ENCODE peak calls at places on chromosomes 4 and X, in eight cellular contexts. Q, V, P, J, D, C, Y and K are unnamed samples.

GRCh38 chrX:49041683-49042529 is 1.3 kb downstream of the TFE3 start:
- DNase-seq in J (peak), C (no peak), Q (peak), P (no peak), D (no peak), Y (no peak), V (peak), K (no peak)

GRCh38 chr4:161829631-161830030 is 334.2 kb downstream of the FSTL5 start:
- DNase-seq in Y (no peak), V (no peak), Q (no peak), D (no peak), J (no peak), P (no peak), C (no peak), K (no peak)

GRCh38 chr4:156598138-156598681 is 373.4 kb downstream of the PDGFC start:
- DNase-seq in Y (no peak), Q (no peak), P (no peak), C (no peak), V (no peak), D (no peak), J (peak), K (no peak)

GRCh38 chr4:99381588-99382175 is 29.1 kb upstream of the ADH1C start:
- DNase-seq in C (no peak), V (no peak), Q (no peak), D (no peak), P (no peak), Y (no peak), J (no peak), K (no peak)

GRCh38 chr4:79178770-79179169 is 147.1 kb downstream of the NAA11 start:
- DNase-seq in P (no peak), J (no peak), D (no peak), V (peak), Q (no peak), Y (no peak), C (no peak), K (no peak)

GRCh38 chr4:186881521-186882220 is 158.0 kb upstream of the FAT1 start:
- DNase-seq in V (no peak), C (no peak), J (peak), D (no peak), Q (no peak), Y (no peak), P (no peak), K (no peak)

GRCh38 chr4:174828845-174829701 is at the start of gene GLRA3:
- DNase-seq in C (peak), V (peak), J (no peak), Y (peak), D (peak), P (peak), Q (peak), K (no peak)

GRCh38 chrX:49039598-49040375 is 3.4 kb downstream of the TFE3 start:
- DNase-seq in V (peak), Q (peak), Y (peak), D (no peak), P (peak), C (no peak), J (peak), K (peak)

GRCh38 chrX:13533726-13534125 is 35.7 kb upstream of the EGFL6 start:
- DNase-seq in D (no peak), V (peak), J (peak), P (no peak), Q (peak), C (no peak), Y (no peak), K (no peak)

GRCh38 chrX:118197730-118198129 is 81.1 kb upstream of the KLHL13 start:
- DNase-seq in Y (no peak), P (no peak), Q (no peak), D (no peak), J (no peak), V (no peak), C (no peak), K (no peak)

GRCh38 chr4:31059753-31060522 is 339.8 kb downstream of the PCDH7 start:
- DNase-seq in D (no peak), V (no peak), C (no peak), Q (no peak), Y (no peak), J (peak), P (no peak), K (no peak)

GRCh38 chr4:112819729-112820128 is 182.8 kb downstream of the LARP7 start:
- DNase-seq in Y (no peak), D (no peak), P (no peak), C (no peak), Q (no peak), J (no peak), V (no peak), K (no peak)

GRCh38 chr4:129561886-129562285 is 465.9 kb downstream of the C4orf33 start:
- DNase-seq in J (no peak), P (no peak), C (no peak), Q (no peak), Y (no peak), V (no peak), D (no peak), K (no peak)

DNA sequence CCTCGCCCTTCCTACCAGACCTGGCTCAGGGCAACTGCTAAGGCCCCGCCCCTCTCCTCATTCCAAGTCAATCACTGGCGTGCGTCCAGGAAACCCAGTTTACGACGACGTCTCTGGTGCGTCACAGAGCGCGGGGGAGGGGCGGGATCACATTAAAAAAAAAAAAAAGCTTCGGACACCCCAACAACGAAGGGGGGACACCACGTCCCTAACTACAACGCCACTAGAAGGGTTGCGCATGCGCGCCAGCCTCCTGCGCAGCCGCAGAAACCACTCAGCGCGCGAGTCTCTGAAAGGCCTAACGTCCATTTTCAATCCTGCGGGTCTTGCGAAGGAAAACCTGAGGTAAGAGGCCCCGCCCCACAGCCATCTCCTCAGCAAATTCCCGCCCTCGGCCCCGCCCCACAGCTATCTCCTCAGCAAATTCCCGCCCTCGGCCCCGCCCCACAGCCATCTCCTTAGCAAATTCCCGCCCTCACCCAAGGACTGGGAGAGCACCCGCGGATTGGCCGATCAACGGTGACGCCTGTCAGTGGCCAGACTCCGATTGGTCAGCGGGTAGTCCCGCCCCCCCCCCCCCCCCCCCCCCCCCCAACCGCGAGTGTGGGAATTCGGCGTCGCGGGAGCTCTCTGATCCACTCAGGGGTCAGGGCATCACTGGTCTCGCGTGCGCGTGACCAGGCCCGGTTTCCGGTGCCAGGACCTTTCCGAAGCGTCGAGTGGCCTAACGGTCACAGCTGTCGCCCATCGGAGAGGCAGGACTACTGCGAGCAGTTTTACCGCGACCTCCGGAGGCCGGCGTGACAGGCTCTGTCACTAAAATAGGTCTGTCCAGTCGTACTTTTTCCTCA is at the start of gene SCML1:
- DNase-seq in D (peak), C (peak), J (peak), P (peak), Q (peak), V (peak), Y (no peak), K (peak)
- TF ChIP-seq POLR2A in D (peak), C (peak), J (peak), P (peak), Q (peak), V (peak), Y (no peak), K (peak)

DNA sequence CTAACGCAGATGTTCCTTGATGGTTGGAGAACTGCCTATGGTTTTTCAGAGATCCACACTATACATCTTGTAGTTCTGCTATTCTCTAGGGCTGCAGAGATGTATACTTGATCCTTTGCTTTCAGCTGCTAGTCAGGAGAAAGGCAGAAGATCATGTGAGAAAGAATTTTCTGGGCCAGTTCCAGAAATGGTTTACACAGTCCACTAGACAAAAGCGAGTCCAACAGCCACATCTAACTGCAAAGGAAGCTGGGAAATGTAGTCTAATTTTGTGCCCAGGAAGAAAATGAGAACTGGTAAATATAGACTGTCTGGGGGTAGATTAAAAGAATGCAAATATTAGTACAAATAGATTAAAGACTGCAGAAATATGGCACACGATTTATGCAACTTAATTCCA is 394.3 kb upstream of the SLIT2 start:
- DNase-seq in C (no peak), Y (no peak), D (no peak), P (no peak), V (no peak), Q (no peak), J (peak), K (no peak)
- TF ChIP-seq POLR2A in C (no peak), Y (no peak), D (no peak), P (no peak), V (no peak), Q (no peak), J (no peak), K (no peak)

DNA sequence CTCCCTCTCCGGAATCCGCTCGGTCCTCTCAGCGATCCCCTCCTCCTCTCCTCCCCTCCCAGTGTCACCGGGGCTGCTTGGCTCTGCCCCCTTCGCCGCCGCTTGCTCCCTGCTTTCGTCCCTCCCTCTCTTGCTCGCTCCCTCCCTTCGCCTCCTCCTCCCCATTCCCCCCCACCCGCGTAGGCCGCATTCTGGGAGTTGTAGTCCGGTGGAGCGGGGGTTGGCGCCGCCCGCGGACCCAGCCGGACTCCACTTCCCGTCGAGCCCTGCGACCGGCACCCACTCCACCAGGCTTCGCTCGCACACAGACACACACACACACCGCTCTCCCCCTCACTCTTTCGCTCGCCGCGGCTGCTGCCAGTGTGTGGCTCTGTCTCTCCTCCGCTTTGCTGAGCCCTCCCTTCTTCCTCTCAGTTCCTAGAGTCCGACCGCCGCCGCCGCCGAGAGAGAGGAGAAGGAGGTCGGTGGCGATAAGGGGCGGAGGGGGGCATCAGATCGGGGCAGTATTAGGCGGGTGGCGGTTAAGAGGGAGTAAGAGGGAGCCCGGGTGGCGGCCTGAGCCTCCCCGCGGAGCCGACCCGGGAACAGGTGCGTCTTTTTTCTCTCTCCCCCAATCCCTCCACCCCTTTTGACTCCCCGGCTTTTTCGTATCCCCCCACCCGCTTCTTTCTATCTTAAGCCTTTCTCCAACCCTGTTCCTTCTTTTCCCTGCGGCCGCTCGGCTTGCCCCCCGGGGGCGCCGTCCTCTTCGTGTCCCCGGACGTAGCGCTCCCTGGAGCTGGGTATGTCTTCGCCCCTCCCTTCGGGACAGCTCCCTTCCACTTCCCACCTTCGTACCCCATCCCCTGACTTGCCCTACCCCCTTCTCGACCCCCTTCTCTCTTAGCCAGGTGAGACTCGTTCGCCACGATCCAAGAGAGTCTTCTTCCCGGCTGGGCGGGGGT is at the start of gene BCORL1:
- DNase-seq in J (peak), C (peak), D (peak), Q (peak), P (peak), V (peak), Y (peak), K (peak)
- TF ChIP-seq POLR2A in J (peak), C (no peak), D (peak), Q (peak), P (peak), V (peak), Y (peak), K (peak)

GRCh38 chr4:140054861-140055260 is 99.1 kb downstream of the MAML3 start:
- DNase-seq in C (no peak), J (no peak), P (no peak), Y (no peak), V (no peak), D (no peak), Q (no peak), K (no peak)
- TF ChIP-seq POLR2A in C (no peak), J (no peak), P (no peak), Y (no peak), V (no peak), D (no peak), Q (no peak), K (no peak)

DNA sequence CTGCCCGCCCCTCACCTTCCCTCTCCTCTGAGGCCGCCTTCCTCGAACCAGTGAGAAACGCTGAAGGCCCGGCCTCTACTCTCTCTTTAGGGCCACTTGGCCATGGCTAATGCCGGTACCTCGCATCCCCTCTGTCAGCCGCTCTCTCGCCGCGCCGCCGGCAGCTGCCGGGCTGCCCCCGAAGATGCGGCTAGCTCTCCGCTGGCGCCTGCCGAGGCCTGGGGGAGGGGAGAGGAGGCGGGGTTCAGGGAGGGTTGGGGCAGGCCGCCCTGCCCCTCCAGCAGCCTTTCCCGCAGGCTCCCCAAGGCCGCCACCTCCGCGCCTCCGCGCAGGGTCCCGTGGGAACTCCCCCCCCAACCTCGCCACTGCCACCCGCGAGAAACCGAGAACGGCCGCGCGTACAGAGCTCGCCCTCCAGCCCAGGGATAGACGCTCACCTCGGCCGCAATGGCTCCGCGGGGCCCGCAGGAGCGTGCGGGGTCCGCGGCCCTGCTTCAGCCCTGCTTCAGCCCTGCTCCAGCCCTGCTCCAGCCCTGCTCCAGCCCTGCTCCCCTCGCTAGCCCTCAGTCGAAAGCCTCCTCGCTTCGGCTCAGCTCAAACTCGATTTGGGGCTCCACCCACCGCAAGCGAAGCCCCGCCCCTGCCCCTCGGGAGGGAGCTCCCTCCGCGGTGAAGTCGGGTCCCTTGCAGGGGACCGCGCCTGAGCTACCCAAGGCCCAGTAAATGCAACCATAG is at the start of gene HUWE1:
- DNase-seq in V (peak), P (peak), J (peak), Y (no peak), Q (peak), D (peak), C (peak), K (peak)
- TF ChIP-seq POLR2A in V (peak), P (peak), J (no peak), Y (peak), Q (peak), D (no peak), C (peak), K (peak)